ENCODE peak calls at places on chromosomes 7 and 10, in six cellular contexts. V is pancreas; Q is stimulated activated CD8-positive, alpha-beta memory T cell treated with anti-CD3 and anti-CD28 coated beads, Interleukin-15, amount 100 ng/mL, for 1 hour; G is activated CD4-positive, CD25-positive, alpha-beta regulatory T cell treated with anti-CD3 and anti-CD28 coated beads, Interleukin-2, amount 50 U/mL, for 72 hours; K is hepatocyte; D is cardiac muscle cell. J is an unnamed sample.

GRCh38 chr10:61452655-61453641 is at the start of gene TMEM26:
- DNase-seq in V (peak; percentile 61), Q (no peak), G (no peak), K (peak; percentile 60), D (peak; percentile 48), J (peak; percentile 62)

GRCh38 chr10:91521444-91521843 is 111.3 kb downstream of the HECTD2 start:
- DNase-seq in V (no peak), Q (no peak), G (no peak), K (no peak), D (no peak), J (no peak)

GRCh38 chr10:121291376-121291775 is 306.9 kb downstream of the FGFR2 start:
- DNase-seq in V (no peak), Q (no peak), G (no peak), K (no peak), D (no peak), J (no peak)

GRCh38 chr10:20473361-20473760 is 423.8 kb downstream of the NEBL start:
- DNase-seq in V (no peak), Q (no peak), G (no peak), K (no peak), D (no peak), J (no peak)

GRCh38 chr7:77426521-77427051 is 10.4 kb upstream of the GSAP start:
- DNase-seq in V (no peak), Q (no peak), G (no peak), K (no peak), D (peak; percentile 49), J (no peak)

GRCh38 chr7:134307320-134307719 is 9.4 kb downstream of the SLC35B4 start:
- DNase-seq in V (no peak), Q (no peak), G (no peak), K (no peak), D (no peak), J (no peak)

GRCh38 chr7:66617295-66617694 is 11.4 kb upstream of the KCTD7 start:
- DNase-seq in V (no peak), Q (no peak), G (no peak), K (peak; percentile 23), D (no peak), J (no peak)

GRCh38 chr10:114081911-114082583 is 38.4 kb downstream of the ADRB1 start:
- DNase-seq in V (no peak), Q (no peak), G (no peak), K (no peak), D (no peak), J (no peak)

GRCh38 chr7:12674861-12675260 is 12.6 kb upstream of the ARL4A start:
- DNase-seq in V (no peak), Q (no peak), G (no peak), K (peak; percentile 46), D (no peak), J (no peak)

GRCh38 chr10:13105184-13105583 is 5.2 kb downstream of the OPTN start:
- DNase-seq in V (no peak), Q (no peak), G (no peak), K (no peak), D (no peak), J (no peak)

GRCh38 chr10:70672165-70672992 is at the start of gene ADAMTS14:
- DNase-seq in V (peak; percentile 63), Q (no peak), G (no peak), K (peak; percentile 62), D (peak; percentile 76), J (peak; percentile 76)

GRCh38 chr10:30984563-30985328 is 46.9 kb downstream of the ZNF438 start:
- DNase-seq in V (no peak), Q (no peak), G (no peak), K (no peak), D (no peak), J (no peak)

GRCh38 chr7:18936265-18936664 is 181.2 kb downstream of the TWIST1 start:
- DNase-seq in V (no peak), Q (no peak), G (no peak), K (no peak), D (no peak), J (no peak)